ENCODE peak calls at places on chromosomes 7 and 10, in eight cellular contexts. One of them, this sample, is unnamed.

GRCh38 chr7:64807731-64808365 is 13.6 kb downstream of the ZNF138 start:
- DNase-seq in AG09319: no peak
- DNase-seq in sciatic nerve: no peak
- DNase-seq in A673: no peak
- DNase-seq in posterior cingulate gyrus: no peak
- DNase-seq in activated CD4-positive, alpha-beta T cell treated with anti-CD3 and anti-CD28 coated beads, Interleukin-2, amount 50 U/mL, for 48 hours: no peak
- DNase-seq in HT-29: no peak
- DNase-seq in PC-3: no peak
- DNase-seq in this sample: no peak

GRCh38 chr7:139034855-139035587 is 821 bp downstream of the ZC3HAV1L start:
- DNase-seq in PC-3: peak; percentile 16
- DNase-seq in posterior cingulate gyrus: no peak
- DNase-seq in AG09319: no peak
- DNase-seq in sciatic nerve: peak; percentile 66
- DNase-seq in A673: peak; percentile 62
- DNase-seq in HT-29: peak; percentile 69
- DNase-seq in activated CD4-positive, alpha-beta T cell treated with anti-CD3 and anti-CD28 coated beads, Interleukin-2, amount 50 U/mL, for 48 hours: peak; percentile 41
- DNase-seq in this sample: peak; percentile 51

GRCh38 chr10:5466451-5466996 is 32.8 kb downstream of the CALML5 start:
- DNase-seq in posterior cingulate gyrus: no peak
- DNase-seq in activated CD4-positive, alpha-beta T cell treated with anti-CD3 and anti-CD28 coated beads, Interleukin-2, amount 50 U/mL, for 48 hours: no peak
- DNase-seq in HT-29: peak; percentile 86
- DNase-seq in AG09319: no peak
- DNase-seq in sciatic nerve: no peak
- DNase-seq in A673: no peak
- DNase-seq in PC-3: peak; percentile 73
- DNase-seq in this sample: no peak

GRCh38 chr7:140635345-140635744 is 5.3 kb downstream of the DENND2A start:
- DNase-seq in HT-29: no peak
- DNase-seq in AG09319: no peak
- DNase-seq in PC-3: no peak
- DNase-seq in activated CD4-positive, alpha-beta T cell treated with anti-CD3 and anti-CD28 coated beads, Interleukin-2, amount 50 U/mL, for 48 hours: no peak
- DNase-seq in A673: no peak
- DNase-seq in sciatic nerve: no peak
- DNase-seq in posterior cingulate gyrus: no peak
- DNase-seq in this sample: no peak

GRCh38 chr7:39527951-39528350 is 38.3 kb upstream of the YAE1 start:
- DNase-seq in AG09319: no peak
- DNase-seq in activated CD4-positive, alpha-beta T cell treated with anti-CD3 and anti-CD28 coated beads, Interleukin-2, amount 50 U/mL, for 48 hours: no peak
- DNase-seq in A673: no peak
- DNase-seq in HT-29: no peak
- DNase-seq in sciatic nerve: no peak
- DNase-seq in posterior cingulate gyrus: no peak
- DNase-seq in PC-3: no peak
- DNase-seq in this sample: peak; percentile 21

GRCh38 chr10:79328737-79329504 is 18.3 kb upstream of the PPIF start:
- DNase-seq in A673: no peak
- DNase-seq in posterior cingulate gyrus: no peak
- DNase-seq in PC-3: peak; percentile 91
- DNase-seq in HT-29: no peak
- DNase-seq in sciatic nerve: no peak
- DNase-seq in AG09319: no peak
- DNase-seq in activated CD4-positive, alpha-beta T cell treated with anti-CD3 and anti-CD28 coated beads, Interleukin-2, amount 50 U/mL, for 48 hours: no peak
- DNase-seq in this sample: no peak

GRCh38 chr7:130988443-130988842 is 254.4 kb upstream of the KLF14 start:
- DNase-seq in A673: no peak
- DNase-seq in AG09319: no peak
- DNase-seq in posterior cingulate gyrus: no peak
- DNase-seq in PC-3: no peak
- DNase-seq in HT-29: no peak
- DNase-seq in sciatic nerve: no peak
- DNase-seq in activated CD4-positive, alpha-beta T cell treated with anti-CD3 and anti-CD28 coated beads, Interleukin-2, amount 50 U/mL, for 48 hours: no peak
- DNase-seq in this sample: peak; percentile 63

GRCh38 chr10:341081-341740 is 206.0 kb downstream of the ZMYND11 start:
- DNase-seq in activated CD4-positive, alpha-beta T cell treated with anti-CD3 and anti-CD28 coated beads, Interleukin-2, amount 50 U/mL, for 48 hours: no peak
- DNase-seq in HT-29: no peak
- DNase-seq in PC-3: no peak
- DNase-seq in sciatic nerve: no peak
- DNase-seq in A673: no peak
- DNase-seq in posterior cingulate gyrus: no peak
- DNase-seq in AG09319: no peak
- DNase-seq in this sample: no peak

GRCh38 chr7:51930834-51931233 is 614.2 kb upstream of the COBL start:
- DNase-seq in posterior cingulate gyrus: no peak
- DNase-seq in activated CD4-positive, alpha-beta T cell treated with anti-CD3 and anti-CD28 coated beads, Interleukin-2, amount 50 U/mL, for 48 hours: no peak
- DNase-seq in A673: no peak
- DNase-seq in sciatic nerve: no peak
- DNase-seq in HT-29: no peak
- DNase-seq in AG09319: no peak
- DNase-seq in PC-3: no peak
- DNase-seq in this sample: no peak

GRCh38 chr10:86249794-86250193 is 116.8 kb downstream of the GRID1 start:
- DNase-seq in A673: no peak
- DNase-seq in activated CD4-positive, alpha-beta T cell treated with anti-CD3 and anti-CD28 coated beads, Interleukin-2, amount 50 U/mL, for 48 hours: no peak
- DNase-seq in posterior cingulate gyrus: no peak
- DNase-seq in HT-29: no peak
- DNase-seq in AG09319: no peak
- DNase-seq in sciatic nerve: no peak
- DNase-seq in PC-3: no peak
- DNase-seq in this sample: no peak

GRCh38 chr7:73314271-73314670 is 5.6 kb upstream of the NSUN5 start:
- DNase-seq in posterior cingulate gyrus: no peak
- DNase-seq in sciatic nerve: no peak
- DNase-seq in AG09319: no peak
- DNase-seq in HT-29: no peak
- DNase-seq in PC-3: no peak
- DNase-seq in A673: no peak
- DNase-seq in activated CD4-positive, alpha-beta T cell treated with anti-CD3 and anti-CD28 coated beads, Interleukin-2, amount 50 U/mL, for 48 hours: no peak
- DNase-seq in this sample: no peak

GRCh38 chr7:101402081-101402779 is 39.6 kb downstream of the COL26A1 start:
- DNase-seq in sciatic nerve: no peak
- DNase-seq in activated CD4-positive, alpha-beta T cell treated with anti-CD3 and anti-CD28 coated beads, Interleukin-2, amount 50 U/mL, for 48 hours: no peak
- DNase-seq in AG09319: peak; percentile 52
- DNase-seq in HT-29: no peak
- DNase-seq in A673: peak; percentile 84
- DNase-seq in PC-3: peak; percentile 76
- DNase-seq in posterior cingulate gyrus: no peak
- DNase-seq in this sample: no peak

GRCh38 chr10:33113111-33113856 is 155.3 kb upstream of the ITGB1 start:
- DNase-seq in activated CD4-positive, alpha-beta T cell treated with anti-CD3 and anti-CD28 coated beads, Interleukin-2, amount 50 U/mL, for 48 hours: no peak
- DNase-seq in HT-29: no peak
- DNase-seq in posterior cingulate gyrus: no peak
- DNase-seq in A673: no peak
- DNase-seq in PC-3: no peak
- DNase-seq in AG09319: no peak
- DNase-seq in sciatic nerve: no peak
- DNase-seq in this sample: peak; percentile 93

GRCh38 chr10:119535837-119536507 is 6.5 kb downstream of the RGS10 start:
- DNase-seq in sciatic nerve: peak; percentile 42
- DNase-seq in posterior cingulate gyrus: no peak
- DNase-seq in PC-3: no peak
- DNase-seq in AG09319: no peak
- DNase-seq in HT-29: no peak
- DNase-seq in activated CD4-positive, alpha-beta T cell treated with anti-CD3 and anti-CD28 coated beads, Interleukin-2, amount 50 U/mL, for 48 hours: no peak
- DNase-seq in A673: no peak
- DNase-seq in this sample: no peak

GRCh38 chr10:86960003-86960862 is 1.8 kb downstream of the SNCG start:
- DNase-seq in AG09319: no peak
- DNase-seq in A673: peak; percentile 60
- DNase-seq in sciatic nerve: peak; percentile 65
- DNase-seq in PC-3: peak; percentile 71
- DNase-seq in activated CD4-positive, alpha-beta T cell treated with anti-CD3 and anti-CD28 coated beads, Interleukin-2, amount 50 U/mL, for 48 hours: peak; percentile 43
- DNase-seq in posterior cingulate gyrus: no peak
- DNase-seq in HT-29: peak; percentile 92
- DNase-seq in this sample: peak; percentile 65

GRCh38 chr10:112456533-112456932 is 9.5 kb downstream of the VTI1A start:
- DNase-seq in PC-3: no peak
- DNase-seq in AG09319: no peak
- DNase-seq in posterior cingulate gyrus: no peak
- DNase-seq in sciatic nerve: no peak
- DNase-seq in HT-29: no peak
- DNase-seq in A673: no peak
- DNase-seq in activated CD4-positive, alpha-beta T cell treated with anti-CD3 and anti-CD28 coated beads, Interleukin-2, amount 50 U/mL, for 48 hours: no peak
- DNase-seq in this sample: no peak